ENCODE peak calls at places on chromosomes 11 and 22, in nine cellular contexts. B is left ventricle myocardium inferior; C is heart right ventricle; N is CD4-positive, CD25-positive, alpha-beta regulatory T cell; W is left lung; L is effector memory CD4-positive, alpha-beta T cell; S is upper lobe of right lung; A is stomach; R is neural progenitor cell. U is an unnamed sample.

GRCh38 chr11:93567406-93567819 is 24.2 kb upstream of the SMCO4 start:
- DNase-seq in B (peak; percentile 74), C (peak; percentile 68), N (no peak), W (no peak), L (no peak), S (no peak), A (peak; percentile 90), R (no peak), U (no peak)

GRCh38 chr11:107778839-107779517 is 67.1 kb upstream of the SLN start:
- DNase-seq in B (no peak), C (no peak), N (no peak), W (no peak), L (no peak), S (no peak), A (no peak), R (no peak), U (no peak)

GRCh38 chr11:107591446-107592236 is 694 bp downstream of the ELMOD1 start:
- DNase-seq in B (no peak), C (peak; percentile 13), N (no peak), W (peak; percentile 72), L (no peak), S (no peak), A (no peak), R (peak; percentile 68), U (no peak)

GRCh38 chr22:33380789-33381530 is 322.8 kb upstream of the SYN3 start:
- DNase-seq in B (no peak), C (no peak), N (no peak), W (no peak), L (no peak), S (no peak), A (no peak), R (no peak), U (no peak)

GRCh38 chr11:87421422-87421821 is 383.7 kb downstream of the TMEM135 start:
- DNase-seq in B (no peak), C (no peak), N (no peak), W (no peak), L (no peak), S (no peak), A (no peak), R (peak; percentile 79), U (no peak)

GRCh38 chr11:66172146-66172545 is 96.3 kb upstream of the RAB1B start:
- DNase-seq in B (no peak), C (no peak), N (no peak), W (no peak), L (no peak), S (no peak), A (no peak), R (no peak), U (no peak)

GRCh38 chr22:35961480-35961902 is 67.1 kb downstream of the RBFOX2 start:
- DNase-seq in B (peak; percentile 20), C (peak; percentile 23), N (no peak), W (peak; percentile 19), L (no peak), S (no peak), A (no peak), R (peak; percentile 86), U (no peak)

GRCh38 chr11:16603245-16603644 is 135.2 kb upstream of the C11orf58 start:
- DNase-seq in B (no peak), C (no peak), N (no peak), W (no peak), L (no peak), S (no peak), A (no peak), R (peak; percentile 24), U (no peak)

GRCh38 chr11:12258451-12258850 is 118.9 kb upstream of the PARVA start:
- DNase-seq in B (no peak), C (no peak), N (no peak), W (no peak), L (no peak), S (no peak), A (no peak), R (no peak), U (no peak)

GRCh38 chr11:135075740-135076139 is 663.7 kb upstream of the B3GAT1 start:
- DNase-seq in B (peak; percentile 76), C (peak; percentile 35), N (peak; percentile 29), W (no peak), L (peak; percentile 61), S (peak; percentile 86), A (peak; percentile 60), R (peak; percentile 52), U (peak; percentile 80)

GRCh38 chr11:15108592-15109130 is 6.1 kb upstream of the INSC start:
- DNase-seq in B (no peak), C (no peak), N (no peak), W (no peak), L (no peak), S (no peak), A (no peak), R (no peak), U (no peak)

GRCh38 chr11:2787816-2788750 is 88.3 kb upstream of the KCNQ1OT1 start:
- DNase-seq in B (peak; percentile 11), C (peak; percentile 14), N (no peak), W (peak; percentile 49), L (no peak), S (peak; percentile 54), A (peak; percentile 45), R (peak; percentile 53), U (no peak)

GRCh38 chr22:23180301-23180892 is at the start of gene BCR:
- DNase-seq in B (peak; percentile 83), C (peak; percentile 79), N (peak; percentile 58), W (peak; percentile 94), L (peak; percentile 46), S (peak; percentile 90), A (peak; percentile 83), R (peak; percentile 87), U (peak; percentile 85)

GRCh38 chr11:2940166-2940929 is 11.1 kb upstream of the PHLDA2 start:
- DNase-seq in B (peak; percentile 52), C (peak; percentile 57), N (no peak), W (peak; percentile 88), L (no peak), S (peak; percentile 77), A (peak; percentile 70), R (no peak), U (peak; percentile 71)

GRCh38 chr22:39894554-39895092 is 1.1 kb upstream of the ENTHD1 start:
- DNase-seq in B (no peak), C (no peak), N (no peak), W (no peak), L (no peak), S (no peak), A (no peak), R (no peak), U (no peak)

GRCh38 chr22:44632823-44633478 is 69.1 kb upstream of the PRR5 start:
- DNase-seq in B (no peak), C (no peak), N (no peak), W (no peak), L (no peak), S (no peak), A (no peak), R (no peak), U (no peak)

GRCh38 chr22:48592931-48593330 is 1234.7 kb downstream of the BRD1 start:
- DNase-seq in B (no peak), C (no peak), N (no peak), W (no peak), L (no peak), S (no peak), A (no peak), R (no peak), U (no peak)

GRCh38 chr22:49678842-49679170 is 148.9 kb downstream of the BRD1 start:
- DNase-seq in B (no peak), C (no peak), N (no peak), W (no peak), L (no peak), S (no peak), A (no peak), R (no peak), U (no peak)

GRCh38 chr22:38201371-38201717 is 450 bp upstream of the MAFF start:
- DNase-seq in B (no peak), C (no peak), N (no peak), W (no peak), L (no peak), S (no peak), A (no peak), R (peak; percentile 27), U (no peak)

GRCh38 chr11:11577246-11577855 is 44.5 kb downstream of the GALNT18 start:
- DNase-seq in B (no peak), C (no peak), N (no peak), W (no peak), L (no peak), S (no peak), A (no peak), R (no peak), U (no peak)

GRCh38 chr11:119380160-119380815 is 1.2 kb downstream of the USP2 start:
- DNase-seq in B (no peak), C (no peak), N (no peak), W (peak; percentile 53), L (no peak), S (no peak), A (no peak), R (no peak), U (no peak)
- H3K4me3 ChIP-seq in B (peak overlapping the region; percentile 68), C (no peak overlapping the region), N (no peak overlapping the region), W (no peak overlapping the region), L (no peak overlapping the region), S (no peak overlapping the region), A (peak overlapping the region; percentile 47), R (peak overlapping the region; percentile 57), U (no peak overlapping the region)

DNA sequence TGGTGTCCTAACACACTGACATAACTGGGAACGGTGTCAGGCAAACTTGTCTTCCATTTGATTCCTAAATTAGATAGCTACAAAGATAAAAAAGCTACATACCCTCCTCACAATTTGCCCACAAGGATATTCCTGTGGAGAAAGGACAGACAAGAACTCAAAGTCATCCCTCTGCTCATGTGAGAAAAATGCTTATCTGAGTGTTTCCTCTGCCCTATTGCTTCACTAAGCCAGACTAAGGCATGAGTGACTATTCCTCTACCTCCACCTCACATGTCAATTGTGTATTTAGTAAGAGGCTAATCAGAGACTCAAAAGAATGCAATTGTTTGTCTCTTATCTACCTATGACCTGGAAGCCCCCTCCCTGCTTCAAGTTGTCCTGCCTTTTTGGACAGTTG is 247.7 kb downstream of the DDX10 start:
- DNase-seq in B (no peak), C (no peak), N (no peak), W (no peak), L (no peak), S (no peak), A (no peak), R (no peak), U (no peak)
- H3K27ac ChIP-seq in B (no peak overlapping the region), C (no peak overlapping the region), N (no peak overlapping the region), W (no peak overlapping the region), L (no peak overlapping the region), S (no peak overlapping the region), A (no peak overlapping the region), R (no peak overlapping the region), U (no peak overlapping the region)

DNA sequence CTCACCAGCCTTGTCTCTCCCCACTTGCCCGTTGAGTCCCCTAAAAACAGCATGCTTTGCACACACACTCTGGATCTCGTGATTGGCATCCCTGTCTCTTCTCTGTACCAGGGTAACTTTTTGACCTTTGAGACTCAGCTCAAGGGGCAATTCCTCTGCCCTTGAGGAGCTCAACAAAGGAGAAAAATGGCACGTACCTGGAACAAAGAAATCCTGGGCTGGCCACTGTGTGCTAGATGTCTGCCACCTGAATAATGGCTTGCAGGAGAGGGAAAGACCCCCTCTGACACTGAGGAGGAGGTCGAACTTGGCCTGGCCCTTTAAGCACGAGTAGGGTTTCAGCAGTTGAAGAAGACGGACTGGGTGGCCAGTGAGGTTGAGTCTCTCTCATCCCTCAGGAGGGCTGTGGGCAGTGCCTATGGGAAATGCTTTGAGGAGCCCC is 5.8 kb downstream of the UBE2L3 start:
- DNase-seq in B (no peak), C (no peak), N (no peak), W (no peak), L (no peak), S (no peak), A (no peak), R (no peak), U (no peak)
- H3K4me1 ChIP-seq in B (peaks cover 82% of the 10 kb centered on the region), C (peaks cover 72% of the 10 kb centered on the region), N (peaks cover 65% of the 10 kb centered on the region), W (peaks cover 30% of the 10 kb centered on the region), L (peaks cover 40% of the 10 kb centered on the region), S (peaks cover 60% of the 10 kb centered on the region), A (peaks cover 85% of the 10 kb centered on the region), R (peaks cover 24% of the 10 kb centered on the region), U (peaks cover 71% of the 10 kb centered on the region)

GRCh38 chr11:19777032-19777341 is 64.3 kb downstream of the NAV2 start:
- DNase-seq in B (no peak), C (no peak), N (no peak), W (peak; percentile 83), L (no peak), S (peak; percentile 79), A (peak; percentile 75), R (peak; percentile 70), U (no peak)
- H3K4me3 ChIP-seq in B (peak overlapping the region; percentile 67), C (peak overlapping the region; percentile 48), N (no peak overlapping the region), W (peak overlapping the region; percentile 42), L (no peak overlapping the region), S (peak overlapping the region; percentile 48), A (peak overlapping the region; percentile 50), R (peak overlapping the region; percentile 62), U (peak overlapping the region; percentile 55)

U was measured in lower lobe of right lung.